ENCODE peak calls at places on chromosome 13, in six cellular contexts. I is AG04450, N is heart left ventricle, P is osteoblast, G is pancreas, E is astrocyte. O is an unnamed sample.

GRCh38 chr13:35694549-35695233 is 218.2 kb upstream of the MAB21L1 start:
- DNase-seq in P (no peak), E (no peak), I (no peak), N (no peak), G (no peak), O (no peak)

GRCh38 chr13:30418886-30419459 is 3.3 kb upstream of the UBE2L5 start:
- DNase-seq in P (no peak), N (no peak), E (no peak), I (no peak), G (no peak), O (no peak)

GRCh38 chr13:71864981-71865857 is 1.8 kb downstream of the DACH1 start:
- DNase-seq in E (peak; percentile 20), N (peak; percentile 45), I (no peak), P (peak; percentile 69), G (peak; percentile 36), O (no peak)

GRCh38 chr13:23547000-23547590 is 23.1 kb upstream of the TNFRSF19 start:
- DNase-seq in P (peak; percentile 81), E (peak; percentile 31), G (no peak), I (no peak), N (peak; percentile 81), O (no peak)

GRCh38 chr13:35789335-35790166 is 313.1 kb upstream of the MAB21L1 start:
- DNase-seq in G (no peak), P (no peak), I (no peak), E (peak; percentile 39), N (no peak), O (no peak)

GRCh38 chr13:22866221-22866620 is 314.6 kb upstream of the SGCG start:
- DNase-seq in N (no peak), G (no peak), E (no peak), I (no peak), P (no peak), O (no peak)

GRCh38 chr13:106753241-106753640 is 185.3 kb upstream of the ARGLU1 start:
- DNase-seq in I (no peak), E (no peak), G (no peak), P (no peak), N (no peak), O (no peak)

GRCh38 chr13:96768524-96768923 is 225.8 kb downstream of the OXGR1 start:
- DNase-seq in E (no peak), N (no peak), G (no peak), P (no peak), I (no peak), O (no peak)

GRCh38 chr13:81283561-81283960 is 942.6 kb upstream of the SPRY2 start:
- DNase-seq in I (no peak), N (no peak), P (no peak), G (no peak), E (no peak), O (no peak)

GRCh38 chr13:29493796-29494195 is 101.7 kb downstream of the SLC7A1 start:
- DNase-seq in N (no peak), P (no peak), I (no peak), E (no peak), G (no peak), O (no peak)

GRCh38 chr13:110183925-110184324 is 123.0 kb downstream of the COL4A1 start:
- DNase-seq in G (no peak), N (no peak), I (no peak), P (no peak), E (no peak), O (no peak)

GRCh38 chr13:25588336-25589060 is 216.7 kb downstream of the ATP8A2 start:
- DNase-seq in I (no peak), P (peak; percentile 10), G (no peak), N (no peak), E (no peak), O (no peak)

DNA sequence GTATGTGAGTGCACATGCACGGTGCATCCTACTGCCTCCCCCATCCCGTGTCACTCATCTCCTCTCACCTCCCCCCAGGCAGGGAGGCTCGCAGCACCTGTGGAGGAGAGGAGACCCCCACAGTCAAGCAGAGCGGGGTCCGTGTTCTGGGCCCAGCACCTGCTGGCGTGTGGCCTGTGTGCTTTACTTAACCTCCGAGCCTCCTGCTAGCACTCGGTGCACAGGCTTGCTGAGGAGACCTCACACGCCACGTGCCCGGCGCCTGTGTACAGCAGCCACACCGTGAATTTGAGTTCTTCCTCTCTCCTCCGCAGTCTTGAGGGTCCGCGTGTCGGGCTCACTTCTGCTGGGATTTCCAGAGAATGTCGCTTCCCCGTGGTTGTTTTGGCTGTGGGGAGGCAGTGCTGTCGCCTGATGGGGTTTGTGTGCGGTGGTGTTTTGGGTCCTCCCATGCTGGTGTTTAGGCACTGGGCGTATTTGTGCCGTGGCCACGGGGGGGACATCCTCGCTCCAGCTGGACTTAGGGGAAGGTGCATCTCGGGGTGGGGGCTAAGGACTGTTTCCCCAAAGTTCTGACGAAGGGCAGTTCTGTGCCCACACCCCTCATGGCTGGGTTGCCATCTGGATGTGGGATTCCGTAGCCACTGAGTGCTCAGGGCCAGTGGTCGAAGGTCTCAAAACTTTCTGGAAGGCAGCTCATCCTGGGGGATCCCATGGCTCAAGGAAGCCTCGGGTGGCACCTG is 34.8 kb upstream of the TMEM255B start:
- DNase-seq in N (no peak), P (no peak), E (no peak), G (no peak), I (no peak), O (no peak)
- H3K4me3 ChIP-seq in N (peak overlapping the region; percentile 53), P (peak overlapping the region; percentile 67), E (no peak overlapping the region), G (peak overlapping the region; percentile 32), I (no peak overlapping the region), O (peak overlapping the region; percentile 56)

DNA sequence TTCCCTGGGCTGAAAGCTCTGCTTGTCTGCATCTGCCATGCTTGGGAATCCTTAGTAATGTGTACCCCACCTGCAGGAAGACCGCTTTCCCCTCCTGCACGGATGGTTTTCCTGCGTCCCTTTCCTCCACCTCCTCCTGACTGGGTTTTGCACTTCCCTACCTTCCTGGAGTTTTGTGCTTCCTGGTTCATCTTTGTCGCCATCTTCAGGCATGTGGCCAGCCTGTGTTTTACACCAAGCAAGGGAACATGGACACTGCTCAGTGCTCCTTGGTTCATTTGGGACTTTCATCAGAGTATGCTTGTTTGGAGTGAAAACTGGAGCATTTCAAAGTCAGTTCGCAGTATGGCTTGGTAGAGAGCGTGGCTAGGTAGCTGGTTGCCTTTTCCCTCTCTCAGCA is 30.7 kb downstream of the ERICH6B start:
- DNase-seq in G (no peak), E (no peak), I (no peak), P (no peak), N (no peak), O (no peak)
- TF ChIP-seq CTCF in G (no peak), E (no peak), I (peak; percentile 41), P (no peak), N (no peak), O (peak; percentile 44)

GRCh38 chr13:93646247-93646646 is 419.6 kb downstream of the GPC6 start:
- DNase-seq in G (no peak), I (no peak), N (no peak), P (no peak), E (peak; percentile 6), O (no peak)
- H3K4me3 ChIP-seq in G (no peak overlapping the region), I (no peak overlapping the region), N (no peak overlapping the region), P (no peak overlapping the region), E (no peak overlapping the region), O (no peak overlapping the region)

DNA sequence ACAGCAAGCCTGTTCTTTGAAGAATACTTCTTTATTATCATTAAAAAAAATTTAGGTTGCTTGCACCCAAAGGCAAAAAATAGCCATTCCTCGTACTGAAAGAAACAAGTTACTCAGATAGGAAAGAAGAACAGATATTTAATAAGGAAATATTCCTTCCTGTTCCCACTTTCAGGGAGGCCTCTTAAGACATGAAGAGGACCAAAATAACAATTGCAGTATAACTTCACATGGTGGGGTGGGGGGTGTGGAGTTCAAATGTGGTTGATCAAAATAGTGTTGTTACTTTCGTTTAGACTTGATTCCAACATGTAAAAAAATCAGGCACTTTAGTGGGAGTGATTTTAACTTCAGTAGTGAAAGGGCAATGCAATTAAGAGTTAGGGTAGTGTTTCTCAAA is 3.6 kb downstream of the RGCC start:
- DNase-seq in P (no peak), N (no peak), I (no peak), G (no peak), E (no peak), O (no peak)
- TF ChIP-seq CTCF in P (no peak), N (no peak), I (no peak), G (no peak), E (no peak), O (no peak)

GRCh38 chr13:112885782-112886268 is 83.2 kb upstream of the MCF2L start:
- DNase-seq in E (peak; percentile 82), I (peak; percentile 68), P (peak; percentile 99), N (peak; percentile 87), G (peak; percentile 93), O (no peak)
- H3K4me3 ChIP-seq in E (peak overlapping the region; percentile 42), I (peak overlapping the region; percentile 43), P (peak overlapping the region; percentile 66), N (no peak overlapping the region), G (peak overlapping the region; percentile 12), O (peak overlapping the region; percentile 40)

DNA sequence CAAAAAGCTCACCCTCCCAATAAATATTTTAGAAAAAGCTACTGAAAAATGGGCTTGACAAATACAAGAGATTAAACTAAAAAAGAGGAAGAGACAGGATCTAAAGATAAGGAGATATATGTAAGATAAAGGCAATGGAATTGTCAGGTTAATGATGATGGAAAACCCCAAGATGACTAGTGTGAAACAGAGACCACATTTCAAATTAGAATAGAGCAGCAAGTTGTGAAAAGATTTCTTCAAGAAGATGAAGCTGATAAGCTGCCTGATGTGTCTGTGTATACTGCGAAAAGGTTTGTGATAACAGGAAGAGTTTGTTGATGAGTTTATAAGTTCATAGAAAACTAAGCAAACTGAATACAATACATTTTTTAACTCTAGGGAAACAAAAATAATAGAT is 840.1 kb upstream of the SLITRK5 start:
- DNase-seq in N (no peak), P (no peak), E (no peak), I (no peak), G (no peak), O (no peak)
- TF ChIP-seq CTCF in N (no peak), P (no peak), E (no peak), I (no peak), G (no peak), O (no peak)